ENCODE peak calls at places on chromosomes 12 and 14, in ten cellular contexts. L, P, C, F, E, M, S, Y, Z and R are unnamed samples.

GRCh38 chr14:71776463-71777359 is 155.5 kb upstream of the RGS6 start:
- DNase-seq in F (no peak), Z (no peak), Y (no peak), E (no peak), L (no peak), C (no peak), M (peak), P (peak), S (no peak), R (peak)

GRCh38 chr14:51792819-51793218 is 67.6 kb upstream of the GNG2 start:
- DNase-seq in Y (no peak), M (peak), P (peak), C (peak), S (no peak), F (no peak), L (no peak), E (no peak), Z (no peak), R (peak)

GRCh38 chr14:27236601-27237000 is 638.8 kb upstream of the NOVA1 start:
- DNase-seq in Z (no peak), M (no peak), C (no peak), F (no peak), P (no peak), E (no peak), S (no peak), L (no peak), Y (no peak), R (no peak)

GRCh38 chr14:24783791-24784190 is 149.8 kb upstream of the GZMB start:
- DNase-seq in F (no peak), M (no peak), L (no peak), Y (no peak), S (no peak), P (no peak), Z (no peak), E (no peak), C (no peak), R (no peak)

GRCh38 chr14:23129759-23130316 is 10.8 kb upstream of the CEBPE start:
- DNase-seq in E (no peak), L (no peak), Z (peak), P (no peak), Y (no peak), F (no peak), M (no peak), S (no peak), C (no peak), R (no peak)

GRCh38 chr14:20614038-20614840 is 23.1 kb upstream of the RNASE12 start:
- DNase-seq in L (no peak), S (no peak), F (peak), Z (peak), E (no peak), M (no peak), Y (no peak), P (peak), C (no peak), R (peak)

GRCh38 chr14:77918448-77918847 is 118.5 kb downstream of the ADCK1 start:
- DNase-seq in P (no peak), L (no peak), E (no peak), F (no peak), C (no peak), Y (no peak), Z (no peak), M (no peak), S (no peak), R (no peak)

GRCh38 chr14:23572841-23573240 is 5.2 kb upstream of the AP1G2 start:
- DNase-seq in M (no peak), Z (no peak), S (no peak), P (no peak), Y (no peak), C (no peak), L (peak), F (no peak), E (no peak), R (no peak)

GRCh38 chr12:1474059-1474537 is 120.3 kb downstream of the FBXL14 start:
- DNase-seq in Z (peak), M (peak), E (no peak), S (peak), P (peak), C (peak), Y (no peak), F (peak), L (no peak), R (peak)

GRCh38 chr12:26298785-26299621 is 103.6 kb downstream of the SSPN start:
- DNase-seq in P (peak), F (peak), Z (peak), L (no peak), C (peak), S (no peak), E (peak), Y (no peak), M (peak), R (peak)

GRCh38 chr12:29051221-29051620 is 97.9 kb upstream of the FAR2 start:
- DNase-seq in Z (no peak), P (peak), M (no peak), E (no peak), Y (no peak), F (no peak), S (no peak), C (no peak), L (no peak), R (peak)

GRCh38 chr12:2551097-2551496 is 243.7 kb upstream of the FKBP4 start:
- DNase-seq in M (no peak), L (no peak), F (no peak), E (no peak), P (no peak), S (no peak), Z (no peak), C (peak), Y (no peak), R (no peak)

GRCh38 chr12:52007158-52007921 is 594 bp downstream of the TAMALIN start:
- DNase-seq in C (no peak), L (peak), Z (no peak), P (peak), E (no peak), Y (peak), M (no peak), F (no peak), S (no peak), R (no peak)

GRCh38 chr14:88499225-88499624 is 55.6 kb downstream of the PTPN21 start:
- DNase-seq in L (no peak), M (no peak), P (no peak), E (no peak), Y (no peak), Z (no peak), F (no peak), C (no peak), S (no peak), R (no peak)

GRCh38 chr12:39816671-39817185 is 197.1 kb upstream of the ABCD2 start:
- DNase-seq in L (no peak), P (no peak), M (no peak), Z (no peak), F (no peak), S (no peak), Y (no peak), E (no peak), C (no peak), R (peak)

GRCh38 chr14:64910847-64911495 is 3.3 kb upstream of the CHURC1 start:
- DNase-seq in P (peak), F (peak), C (peak), L (no peak), E (no peak), Y (no peak), S (no peak), Z (peak), M (peak), R (peak)

GRCh38 chr14:44803239-44803905 is 158.4 kb downstream of the KLHL28 start:
- DNase-seq in E (no peak), L (no peak), Y (no peak), P (peak), C (peak), M (peak), S (no peak), Z (peak), F (peak), R (peak)

GRCh38 chr12:2364566-2365165 is 311.9 kb downstream of the CACNA1C start:
- DNase-seq in S (no peak), Y (no peak), C (no peak), F (no peak), P (no peak), Z (peak), M (no peak), E (no peak), L (no peak), R (no peak)

GRCh38 chr14:69046468-69046867 is 67.4 kb upstream of the ACTN1 start:
- DNase-seq in L (peak), F (no peak), E (no peak), Y (peak), M (no peak), S (no peak), C (peak), Z (no peak), P (peak), R (peak)

GRCh38 chr12:46998811-46999368 is 80.5 kb upstream of the PCED1B start:
- DNase-seq in M (peak), Z (peak), F (peak), Y (no peak), S (no peak), P (peak), E (no peak), C (peak), L (no peak), R (peak)

GRCh38 chr14:58736606-58737005 is 98.8 kb downstream of the DACT1 start:
- DNase-seq in E (no peak), C (no peak), M (no peak), Y (no peak), F (no peak), P (peak), S (no peak), L (no peak), Z (no peak), R (peak)

GRCh38 chr12:7933255-7933726 is 2.7 kb downstream of the SLC2A3 start:
- DNase-seq in Y (peak), S (peak), L (peak), P (peak), Z (peak), F (peak), C (peak), E (peak), M (peak), R (peak)

GRCh38 chr12:106918746-106919145 is 37.0 kb upstream of the TMEM263 start:
- DNase-seq in F (peak), L (no peak), Z (peak), S (no peak), P (peak), Y (no peak), C (peak), M (peak), E (no peak), R (peak)

GRCh38 chr14:99971929-99972747 is 93.1 kb upstream of the EVL start:
- DNase-seq in L (no peak), Y (no peak), F (no peak), S (no peak), P (no peak), M (no peak), C (peak), Z (no peak), E (peak), R (peak)

GRCh38 chr14:23545740-23546411 is 5.7 kb downstream of the ZFHX2 start:
- DNase-seq in Y (no peak), P (no peak), C (no peak), Z (no peak), E (no peak), S (no peak), F (no peak), M (no peak), L (no peak), R (no peak)

GRCh38 chr14:53882684-53883083 is 73.9 kb downstream of the BMP4 start:
- DNase-seq in M (no peak), E (peak), P (no peak), L (no peak), C (no peak), Z (no peak), Y (no peak), S (no peak), F (peak), R (no peak)

GRCh38 chr12:1500095-1500801 is 94.1 kb downstream of the FBXL14 start:
- DNase-seq in F (peak), S (no peak), Z (no peak), Y (no peak), M (no peak), C (peak), P (peak), L (peak), E (no peak), R (peak)

GRCh38 chr12:28582687-28583376 is 392.6 kb downstream of the CCDC91 start:
- DNase-seq in P (no peak), Y (no peak), L (no peak), S (no peak), Z (no peak), C (no peak), M (no peak), F (no peak), E (no peak), R (no peak)

GRCh38 chr12:101019667-101020066 is 190.4 kb downstream of the SLC5A8 start:
- DNase-seq in F (no peak), P (no peak), E (no peak), S (no peak), Z (peak), L (no peak), Y (no peak), M (no peak), C (no peak), R (no peak)

GRCh38 chr14:96592591-96593388 is 90.6 kb downstream of the PAPOLA start:
- DNase-seq in M (no peak), S (no peak), Y (no peak), E (peak), L (peak), F (peak), Z (peak), P (peak), C (peak), R (peak)

GRCh38 chr14:38867561-38868150 is 235.4 kb downstream of the SEC23A start:
- DNase-seq in M (peak), Y (peak), C (peak), F (peak), E (no peak), L (peak), P (peak), S (peak), Z (peak), R (peak)

GRCh38 chr12:100199347-100200136 is 1.1 kb upstream of the ACTR6 start:
- DNase-seq in F (peak), P (peak), E (peak), M (no peak), Y (peak), L (peak), Z (peak), C (peak), S (no peak), R (peak)

GRCh38 chr12:94525951-94526350 is 66.3 kb upstream of the CEP83 start:
- DNase-seq in M (no peak), C (no peak), Y (no peak), Z (no peak), L (no peak), E (no peak), P (no peak), S (no peak), F (no peak), R (no peak)

GRCh38 chr12:119208626-119209061 is 29.9 kb downstream of the HSPB8 start:
- DNase-seq in S (peak), L (peak), P (peak), M (no peak), Y (peak), C (no peak), E (no peak), Z (peak), F (peak), R (peak)

GRCh38 chr14:34875031-34875922 is at the start of gene BAZ1A:
- DNase-seq in M (peak), F (peak), Y (peak), C (peak), E (peak), P (peak), Z (peak), L (peak), S (no peak), R (peak)

GRCh38 chr12:107484941-107485340 is 200.7 kb upstream of the PWP1 start:
- DNase-seq in P (no peak), Z (no peak), C (no peak), L (no peak), E (no peak), M (no peak), Y (no peak), S (no peak), F (no peak), R (no peak)

GRCh38 chr12:65492997-65493892 is 214.8 kb downstream of the MSRB3 start:
- DNase-seq in M (no peak), Z (no peak), Y (no peak), P (no peak), F (no peak), S (no peak), L (no peak), C (no peak), E (no peak), R (no peak)

GRCh38 chr12:27970981-27971489 is 1.5 kb downstream of the PTHLH start:
- DNase-seq in F (no peak), M (no peak), S (no peak), Y (peak), P (no peak), Z (peak), E (no peak), C (peak), L (no peak), R (peak)

GRCh38 chr12:2570562-2570961 is 224.2 kb upstream of the FKBP4 start:
- DNase-seq in S (no peak), P (no peak), Z (no peak), M (no peak), Y (no peak), F (no peak), E (no peak), C (no peak), L (no peak), R (no peak)

GRCh38 chr14:82003418-82003817 is 469.8 kb upstream of the SEL1L start:
- DNase-seq in M (no peak), Z (no peak), S (no peak), F (no peak), Y (no peak), C (no peak), E (no peak), P (no peak), L (no peak), R (no peak)
- TF ChIP-seq CTCF in M (no peak), Z (no peak), S (no peak), F (no peak), Y (no peak), C (no peak), E (no peak), P (no peak), L (no peak), R (no peak)

GRCh38 chr12:124864326-124864752 is 675 bp upstream of the SCARB1 start:
- DNase-seq in M (no peak), P (no peak), E (no peak), C (no peak), Y (no peak), F (no peak), S (no peak), L (no peak), Z (no peak), R (no peak)
- H3K4me3 ChIP-seq in M (peak), P (no peak), E (peak), C (peak), Y (peak), F (peak), S (peak), L (peak), Z (peak), R (peak)

GRCh38 chr14:36223558-36223957 is 47.0 kb upstream of the PTCSC3 start:
- DNase-seq in S (no peak), E (no peak), Y (no peak), P (no peak), F (no peak), M (no peak), Z (no peak), L (no peak), C (no peak), R (no peak)
- TF ChIP-seq CTCF in S (no peak), E (no peak), Y (no peak), P (no peak), F (no peak), M (no peak), Z (no peak), L (no peak), C (no peak), R (no peak)

GRCh38 chr14:73467377-73467776 is 9.0 kb upstream of the NUMB start:
- DNase-seq in P (peak), L (no peak), Y (no peak), F (no peak), M (no peak), E (no peak), Z (no peak), S (no peak), C (no peak), R (no peak)

GRCh38 chr14:73467800-73468199 is 9.5 kb upstream of the NUMB start:
- DNase-seq in C (peak), P (no peak), L (no peak), E (no peak), Y (no peak), S (no peak), M (no peak), Z (no peak), F (no peak), R (no peak)

GRCh38 chr14:73463411-73463810 is 5.1 kb upstream of the NUMB start:
- DNase-seq in Y (peak), M (no peak), C (peak), S (peak), L (peak), F (peak), E (peak), Z (peak), P (peak), R (peak)

GRCh38 chr14:73468808-73469386 is 10.6 kb upstream of the NUMB start:
- DNase-seq in Z (no peak), E (no peak), Y (no peak), P (no peak), M (no peak), F (no peak), C (no peak), L (no peak), S (no peak), R (no peak)

DNA sequence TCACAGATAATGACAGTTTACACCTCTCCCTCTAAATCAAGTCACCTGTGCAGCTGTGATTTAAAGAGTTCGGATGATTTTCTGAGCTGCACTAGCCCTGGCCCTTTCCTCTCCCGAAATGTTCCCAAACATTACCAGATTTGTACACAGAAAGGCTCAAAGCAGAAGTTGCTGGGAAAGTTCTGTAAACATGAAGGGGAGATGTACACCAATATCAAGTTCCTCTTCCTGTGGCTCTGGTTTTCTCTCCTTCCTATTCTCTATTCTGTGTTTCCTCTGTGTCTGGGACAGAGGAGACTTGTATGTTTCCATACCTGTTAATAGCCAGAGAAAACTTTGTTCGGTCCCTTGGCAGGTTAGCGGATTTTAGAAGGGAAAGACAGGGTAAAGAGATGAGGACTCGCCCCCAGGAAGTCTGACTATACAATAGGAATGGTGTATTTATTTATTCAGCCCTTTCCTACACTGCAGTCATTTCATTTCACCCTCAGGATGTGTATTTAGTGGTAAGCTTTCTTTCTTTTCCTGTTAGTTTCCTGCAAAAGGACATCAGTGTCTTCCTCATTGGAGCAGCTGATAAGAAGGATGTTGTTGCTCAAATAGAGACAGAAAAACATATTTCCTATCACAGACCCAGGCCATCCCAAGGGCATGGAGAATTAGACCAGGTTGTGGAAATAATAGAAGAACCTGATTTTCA is 7.6 kb upstream of the NUMB start:
- DNase-seq in L (no peak), Y (no peak), M (no peak), S (no peak), E (no peak), C (peak), Z (no peak), F (no peak), P (no peak), R (no peak)
- H3K4me3 ChIP-seq in L (no peak), Y (no peak), M (no peak), S (peak), E (no peak), C (no peak), Z (no peak), F (no peak), P (no peak), R (no peak)

GRCh38 chr12:81588609-81589008 is 170.5 kb downstream of the PPFIA2 start:
- DNase-seq in F (no peak), C (no peak), P (no peak), S (no peak), Y (no peak), L (no peak), E (no peak), Z (no peak), M (no peak), R (no peak)

GRCh38 chr12:81596558-81596957 is 162.6 kb downstream of the PPFIA2 start:
- DNase-seq in Y (no peak), M (no peak), Z (no peak), C (no peak), P (no peak), E (no peak), S (no peak), F (no peak), L (no peak), R (no peak)

GRCh38 chr12:81585787-81586186 is 173.4 kb downstream of the PPFIA2 start:
- DNase-seq in Y (no peak), P (no peak), E (no peak), L (no peak), F (no peak), S (no peak), C (no peak), Z (no peak), M (no peak), R (no peak)

GRCh38 chr12:81591256-81591655 is 167.9 kb downstream of the PPFIA2 start:
- DNase-seq in Y (no peak), Z (no peak), C (no peak), L (no peak), M (no peak), S (no peak), E (no peak), F (no peak), P (no peak), R (no peak)
- TF ChIP-seq CTCF in Y (no peak), Z (no peak), C (no peak), L (no peak), M (no peak), S (no peak), E (no peak), F (no peak), P (no peak), R (no peak)

DNA sequence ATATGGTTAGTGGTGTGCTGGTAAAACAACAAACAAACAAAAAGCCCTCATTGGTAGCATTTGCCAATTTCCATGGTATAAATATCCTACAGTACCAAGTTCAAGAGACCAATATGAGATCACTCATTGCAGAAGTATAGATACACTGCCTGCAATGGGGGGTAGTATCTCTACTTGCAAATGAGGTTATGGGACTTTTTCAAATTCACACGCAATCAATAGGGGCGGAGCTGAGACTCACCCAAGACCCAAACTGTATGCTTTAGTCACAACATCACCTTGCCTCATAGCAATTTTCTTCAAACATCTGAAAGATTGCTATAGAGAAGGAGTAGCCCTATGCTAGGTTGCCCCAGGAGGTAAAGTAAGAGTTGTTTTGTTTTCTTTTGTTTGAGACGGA is 93.7 kb downstream of the VCPKMT start:
- DNase-seq in F (no peak), M (no peak), Z (no peak), C (no peak), E (no peak), S (no peak), Y (no peak), L (no peak), P (no peak), R (no peak)
- H3K4me3 ChIP-seq in F (no peak), M (no peak), Z (no peak), C (no peak), E (no peak), S (no peak), Y (no peak), L (no peak), P (no peak), R (no peak)